ENCODE peak calls at places on chromosomes 12 and 14, in nine cellular contexts. A is RWPE1; U is hypothalamus; Y is thoracic aorta; X is amniotic epithelial cell; V is AG20443; M is H9; G is stimulated activated CD8-positive, alpha-beta memory T cell treated with anti-CD3 and anti-CD28 coated beads, Interleukin-15, amount 100 ng/mL, for 4 hours; H is HuH-7.5. W is an unnamed sample.

GRCh38 chr12:108478611-108479010 is 36.5 kb upstream of the FICD start:
- DNase-seq in H (no peak), V (no peak), Y (no peak), G (no peak), A (no peak), M (no peak), X (no peak), U (no peak), W (no peak)

GRCh38 chr12:43789941-43790340 is 16.2 kb downstream of the TWF1 start:
- DNase-seq in A (no peak), M (no peak), G (no peak), H (no peak), Y (no peak), U (no peak), V (no peak), X (no peak), W (no peak)

GRCh38 chr14:30869525-30870150 is 4.7 kb upstream of the COCH start:
- DNase-seq in H (no peak), Y (no peak), M (no peak), V (no peak), A (no peak), U (no peak), G (no peak), X (no peak), W (no peak)

GRCh38 chr12:132218915-132219314 is 74.7 kb downstream of the NOC4L start:
- DNase-seq in M (peak), Y (no peak), G (no peak), U (no peak), X (no peak), V (peak), A (no peak), H (peak), W (peak)

GRCh38 chr12:124568431-124569374 is 1.3 kb upstream of the NCOR2 start:
- DNase-seq in X (peak), Y (no peak), U (no peak), H (no peak), A (no peak), V (peak), G (no peak), M (peak), W (peak)

GRCh38 chr12:15910864-15911696 is at the start of gene DERA:
- DNase-seq in A (peak), V (peak), G (peak), Y (peak), X (peak), U (peak), H (peak), M (peak), W (peak)

GRCh38 chr12:6563448-6564050 is 4.5 kb downstream of the NOP2 start:
- DNase-seq in M (peak), Y (no peak), V (peak), U (no peak), X (peak), G (no peak), H (peak), A (peak), W (peak)

GRCh38 chr14:90276627-90277367 is 20.4 kb downstream of the PSMC1 start:
- DNase-seq in M (peak), U (no peak), Y (no peak), H (no peak), X (no peak), V (peak), A (no peak), G (no peak), W (no peak)

GRCh38 chr14:66859063-66859671 is 330.1 kb upstream of the GARIN2 start:
- DNase-seq in U (no peak), G (no peak), V (no peak), A (peak), H (no peak), Y (no peak), M (no peak), X (no peak), W (no peak)

GRCh38 chr12:107749094-107749493 is 11.8 kb downstream of the PRDM4 start:
- DNase-seq in U (no peak), X (no peak), M (no peak), H (no peak), Y (no peak), A (peak), G (no peak), V (peak), W (no peak)

W was measured in GM10248.